ENCODE peak calls at places on chromosomes 6 and 20, in ten cellular contexts. U is AG09309, M is SK-N-SH, N is OCI-M1, E is NCI-H1436, S is NCI-H1092 treated with DMSO at 0.1 percent for 48 hours, T is HCEC 1CT, H is RKO, J is mammary epithelial cell, V is GM20000. Q is an unnamed sample.

GRCh38 chr6:169229611-169230321 is 23.9 kb downstream of the THBS2 start:
- DNase-seq in J (peak; percentile 62), E (no peak), H (no peak), M (no peak), T (no peak), N (no peak), U (no peak), V (no peak), S (no peak), Q (no peak)

GRCh38 chr6:111805511-111806181 is 67.6 kb downstream of the FYN start:
- DNase-seq in J (peak; percentile 36), E (no peak), S (no peak), H (no peak), U (no peak), T (peak; percentile 60), M (no peak), N (peak; percentile 80), V (peak; percentile 52), Q (no peak)

GRCh38 chr6:37556884-37557644 is 57.4 kb upstream of the CCDC167 start:
- DNase-seq in H (no peak), J (no peak), U (no peak), N (no peak), V (no peak), S (no peak), T (no peak), M (no peak), E (no peak), Q (no peak)

GRCh38 chr20:25310268-25310920 is 62.5 kb downstream of the PYGB start:
- DNase-seq in E (peak; percentile 32), H (peak; percentile 81), U (peak; percentile 49), N (peak; percentile 94), V (peak; percentile 88), M (peak; percentile 81), J (peak; percentile 83), T (peak; percentile 96), S (no peak), Q (peak; percentile 37)

GRCh38 chr20:19349879-19350278 is 137.4 kb downstream of the SLC24A3 start:
- DNase-seq in S (no peak), E (no peak), J (no peak), T (no peak), M (no peak), V (no peak), N (no peak), H (no peak), U (no peak), Q (no peak)

GRCh38 chr6:34128045-34128444 is 17.8 kb downstream of the GRM4 start:
- DNase-seq in U (no peak), H (no peak), J (no peak), N (no peak), S (no peak), E (no peak), V (no peak), T (no peak), M (no peak), Q (no peak)

GRCh38 chr6:88910922-88911778 is 52.3 kb downstream of the RNGTT start:
- DNase-seq in V (no peak), U (no peak), S (peak; percentile 13), T (no peak), E (no peak), J (no peak), H (no peak), N (peak; percentile 37), M (no peak), Q (no peak)

GRCh38 chr6:7954477-7955200 is 44.1 kb upstream of the TXNDC5 start:
- DNase-seq in J (no peak), T (peak; percentile 35), E (no peak), V (no peak), M (no peak), U (no peak), H (no peak), S (no peak), N (peak; percentile 83), Q (no peak)

GRCh38 chr6:16199792-16200191 is 38.6 kb upstream of the GMPR start:
- DNase-seq in M (no peak), T (no peak), U (no peak), J (no peak), H (no peak), V (no peak), S (no peak), N (no peak), E (no peak), Q (no peak)

GRCh38 chr20:60304026-60304590 is 345.9 kb downstream of the CDH26 start:
- DNase-seq in V (no peak), H (no peak), J (no peak), T (no peak), N (no peak), S (no peak), E (no peak), M (no peak), U (no peak), Q (no peak)

Q was measured in esophagus squamous epithelium.